ENCODE peak calls at places on chromosomes 1 and 21, in five cellular contexts. Y is SK-N-SH, N is H1, H is K562, L is GM12878. J is an unnamed sample.

GRCh38 chr1:27570823-27571222 is 33.1 kb downstream of the AHDC1 start:
- DNase-seq in N (no peak), Y (no peak), H (no peak), L (no peak), J (no peak)

GRCh38 chr1:39902121-39902807 is 547 bp upstream of the MYCL start:
- DNase-seq in H (peak; percentile 87), N (no peak), L (no peak), Y (peak; percentile 85), J (peak; percentile 70)

GRCh38 chr1:240831191-240831631 is 219.3 kb upstream of the GREM2 start:
- DNase-seq in H (no peak), L (no peak), Y (no peak), N (no peak), J (no peak)

GRCh38 chr1:192104135-192104534 is 54.1 kb upstream of the RGS18 start:
- DNase-seq in H (no peak), N (no peak), L (no peak), Y (no peak), J (no peak)

GRCh38 chr21:45320991-45321656 is 33.4 kb upstream of the POFUT2 start:
- DNase-seq in N (no peak), L (no peak), H (no peak), Y (no peak), J (no peak)

GRCh38 chr1:15350151-15350550 is 59.5 kb upstream of the EFHD2 start:
- DNase-seq in L (no peak), Y (no peak), H (no peak), N (no peak), J (no peak)

GRCh38 chr1:111199881-111200801 is at the start of gene DENND2D:
- DNase-seq in Y (no peak), H (no peak), L (peak; percentile 92), N (no peak), J (no peak)

GRCh38 chr1:157418659-157419058 is 133.7 kb downstream of the FCRL5 start:
- DNase-seq in Y (no peak), H (no peak), N (no peak), L (no peak), J (no peak)

GRCh38 chr1:35062518-35063196 is 16.5 kb upstream of the ZMYM1 start:
- DNase-seq in N (no peak), L (peak; percentile 24), Y (peak; percentile 74), H (peak; percentile 59), J (no peak)

GRCh38 chr1:111864862-111865261 is 109.2 kb downstream of the DDX20 start:
- DNase-seq in Y (no peak), H (peak; percentile 4), N (no peak), L (no peak), J (no peak)

GRCh38 chr1:76925825-76926224 is 58.5 kb downstream of the ST6GALNAC5 start:
- DNase-seq in L (no peak), N (no peak), Y (no peak), H (no peak), J (no peak)

GRCh38 chr1:119008483-119009299 is 20.5 kb upstream of the TBX15 start:
- DNase-seq in Y (peak; percentile 73), H (peak; percentile 42), N (no peak), L (peak; percentile 31), J (peak; percentile 7)

GRCh38 chr21:37001446-37001845 is 5.1 kb upstream of the RIPPLY3 start:
- DNase-seq in Y (no peak), L (no peak), H (no peak), N (no peak), J (no peak)

GRCh38 chr1:153791856-153792253 is 16.6 kb downstream of the SLC27A3 start:
- DNase-seq in Y (no peak), H (no peak), L (no peak), N (no peak), J (no peak)

GRCh38 chr1:115641762-115642167 is at the start of gene VANGL1:
- DNase-seq in Y (peak; percentile 91), H (peak; percentile 87), L (no peak), N (no peak), J (no peak)

GRCh38 chr21:36839123-36839522 is 127.3 kb downstream of the HLCS start:
- DNase-seq in L (no peak), H (no peak), Y (no peak), N (no peak), J (no peak)

GRCh38 chr1:8213136-8213535 is 104.8 kb upstream of the SLC45A1 start:
- DNase-seq in L (no peak), N (no peak), Y (no peak), H (no peak), J (no peak)

GRCh38 chr1:157151068-157151467 is 12.9 kb upstream of the ETV3 start:
- DNase-seq in N (no peak), H (peak; percentile 26), L (no peak), Y (no peak), J (no peak)

GRCh38 chr1:188429385-188429784 is 1600.6 kb downstream of the PLA2G4A start:
- DNase-seq in H (no peak), L (no peak), N (no peak), Y (no peak), J (no peak)

GRCh38 chr1:169594391-169594790 is 8.1 kb upstream of the F5 start:
- DNase-seq in L (peak; percentile 76), H (no peak), Y (no peak), N (no peak), J (no peak)

GRCh38 chr1:50701706-50702317 is 258.3 kb downstream of the FAF1 start:
- DNase-seq in L (no peak), H (no peak), N (no peak), Y (no peak), J (no peak)

GRCh38 chr1:111603979-111604378 is 15.6 kb upstream of the RAP1A start:
- DNase-seq in N (no peak), H (no peak), Y (no peak), L (no peak), J (no peak)

GRCh38 chr1:152112101-152112884 is 3.0 kb downstream of the TCHH start:
- DNase-seq in H (no peak), Y (no peak), L (no peak), N (no peak), J (no peak)

GRCh38 chr1:12384836-12385456 is 155.1 kb downstream of the VPS13D start:
- DNase-seq in Y (no peak), N (no peak), L (no peak), H (no peak), J (no peak)

GRCh38 chr1:167791281-167792209 is 69.8 kb downstream of the MPZL1 start:
- DNase-seq in H (no peak), N (no peak), L (no peak), Y (no peak), J (no peak)

GRCh38 chr1:17439250-17440073 is at the start of gene RCC2:
- DNase-seq in N (no peak), H (peak; percentile 87), L (no peak), Y (peak; percentile 96), J (peak; percentile 43)

GRCh38 chr1:17438977-17439249 is 564 bp downstream of the RCC2 start:
- DNase-seq in Y (peak; percentile 51), H (no peak), N (no peak), L (no peak), J (no peak)

GRCh38 chr1:17437260-17438175 is 2.0 kb downstream of the RCC2 start:
- DNase-seq in H (peak; percentile 74), Y (peak; percentile 96), N (no peak), L (no peak), J (no peak)

GRCh38 chr1:17436380-17437174 is 2.9 kb downstream of the RCC2 start:
- DNase-seq in H (no peak), L (no peak), Y (no peak), N (no peak), J (no peak)

GRCh38 chr1:17438176-17438976 is 1.1 kb downstream of the RCC2 start:
- DNase-seq in L (no peak), Y (peak; percentile 83), N (no peak), H (peak; percentile 86), J (no peak)
- H2AFZ ChIP-seq in L (no peak overlapping the region), Y (no peak overlapping the region), N (no peak overlapping the region), H (no peak overlapping the region), J (no peak overlapping the region)

GRCh38 chr1:2277741-2278488 is 49.8 kb downstream of the SKI start:
- DNase-seq in N (no peak), Y (no peak), L (no peak), H (no peak), J (no peak)

GRCh38 chr1:2279882-2280281 is 51.8 kb downstream of the SKI start:
- DNase-seq in N (no peak), H (no peak), Y (no peak), L (no peak), J (no peak)

GRCh38 chr1:2276803-2277580 is 48.9 kb downstream of the SKI start:
- DNase-seq in N (no peak), Y (no peak), L (no peak), H (no peak), J (no peak)

GRCh38 chr1:2278591-2279209 is 50.6 kb downstream of the SKI start:
- DNase-seq in H (no peak), N (no peak), L (no peak), Y (no peak), J (no peak)

GRCh38 chr1:2279210-2279639 is 51.1 kb downstream of the SKI start:
- DNase-seq in H (no peak), L (no peak), Y (no peak), N (peak; percentile 93), J (no peak)
- TF ChIP-seq SIN3A in H (no peak), L (no peak), Y (no peak), N (no peak), J (no peak)

GRCh38 chr21:26546698-26547097 is 26.4 kb downstream of the CYYR1 start:
- DNase-seq in H (no peak), L (no peak), Y (no peak), N (no peak), J (no peak)
- H3K27ac ChIP-seq in H (no peak overlapping the region), L (no peak overlapping the region), Y (no peak overlapping the region), N (no peak overlapping the region), J (no peak overlapping the region)

GRCh38 chr1:54254055-54254454 is 54.1 kb downstream of the MRPL37 start:
- DNase-seq in H (no peak), Y (no peak), N (no peak), L (no peak), J (no peak)
- H2AFZ ChIP-seq in H (no peak overlapping the region), Y (no peak overlapping the region), N (no peak overlapping the region), L (no peak overlapping the region), J (no peak overlapping the region)

DNA sequence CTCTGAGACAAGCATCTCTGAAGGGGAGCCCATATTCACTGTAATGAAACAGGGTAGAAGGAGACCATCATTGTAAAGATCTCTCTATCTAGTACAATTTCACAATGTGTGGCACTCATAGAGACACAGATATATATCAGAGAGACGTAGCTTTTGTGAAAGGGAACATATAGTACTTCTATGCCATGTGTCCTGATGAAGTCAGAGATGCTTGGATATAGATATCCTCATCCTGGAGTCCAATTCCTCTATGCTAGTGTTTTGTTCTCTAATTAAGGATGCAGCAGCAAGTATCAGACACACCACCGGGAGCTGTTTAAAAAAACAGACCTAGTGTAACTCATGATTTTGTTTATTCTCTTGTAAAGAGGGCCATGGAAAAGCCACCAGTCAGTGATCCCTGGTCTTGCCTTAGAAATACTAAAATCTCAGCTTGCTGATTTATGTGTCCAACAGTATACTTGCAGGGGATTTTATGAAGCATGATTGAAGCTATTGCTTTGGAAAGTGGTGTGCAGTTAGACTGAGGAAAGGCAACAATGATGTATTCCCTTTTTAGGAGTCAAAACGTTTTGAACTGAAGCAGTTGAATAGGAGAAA is 2.5 kb downstream of the NCAM2 start:
- DNase-seq in N (no peak), L (no peak), H (no peak), Y (no peak), J (no peak)
- TF ChIP-seq SIN3A in N (no peak), L (no peak), H (no peak), Y (no peak), J (no peak)

GRCh38 chr1:171158089-171158488 is 27.0 kb upstream of the FMO2 start:
- DNase-seq in L (no peak), H (no peak), N (no peak), Y (no peak), J (no peak)
- H3K27ac ChIP-seq in L (no peak overlapping the region), H (no peak overlapping the region), N (no peak overlapping the region), Y (no peak overlapping the region), J (no peak overlapping the region)

J was measured in HCT116.